ENCODE peak calls at places on chromosomes 5 and 9, in eight cellular contexts. One of them, this sample, is unnamed.

GRCh38 chr9:25557645-25558300 is 120.5 kb downstream of the TUSC1 start:
- DNase-seq in KBM-7: no peak
- DNase-seq in left cardiac atrium: no peak
- DNase-seq in NCI-H748 treated with DMSO at 0.1 percent for 48 hours: no peak
- DNase-seq in HS-27A: no peak
- DNase-seq in NCI-H1436: no peak
- DNase-seq in activated CD4-positive, alpha-beta T cell treated with anti-CD3 and anti-CD28 coated beads, Interleukin-2, amount 50 U/mL, for 1 hour: no peak
- DNase-seq in esophagus squamous epithelium: no peak
- DNase-seq in this sample: no peak

GRCh38 chr5:180718810-180719453 is 20.9 kb downstream of the OR2Y1 start:
- DNase-seq in activated CD4-positive, alpha-beta T cell treated with anti-CD3 and anti-CD28 coated beads, Interleukin-2, amount 50 U/mL, for 1 hour: peak
- DNase-seq in NCI-H748 treated with DMSO at 0.1 percent for 48 hours: peak
- DNase-seq in KBM-7: peak
- DNase-seq in esophagus squamous epithelium: no peak
- DNase-seq in HS-27A: no peak
- DNase-seq in left cardiac atrium: no peak
- DNase-seq in NCI-H1436: no peak
- DNase-seq in this sample: peak

GRCh38 chr5:157471709-157472108 is 11.7 kb downstream of the NIPAL4 start:
- DNase-seq in left cardiac atrium: no peak
- DNase-seq in NCI-H748 treated with DMSO at 0.1 percent for 48 hours: peak
- DNase-seq in HS-27A: no peak
- DNase-seq in NCI-H1436: peak
- DNase-seq in KBM-7: no peak
- DNase-seq in esophagus squamous epithelium: no peak
- DNase-seq in activated CD4-positive, alpha-beta T cell treated with anti-CD3 and anti-CD28 coated beads, Interleukin-2, amount 50 U/mL, for 1 hour: no peak
- DNase-seq in this sample: no peak

GRCh38 chr9:109683521-109683920 is 96.5 kb upstream of the PALM2AKAP2 start:
- DNase-seq in NCI-H1436: no peak
- DNase-seq in activated CD4-positive, alpha-beta T cell treated with anti-CD3 and anti-CD28 coated beads, Interleukin-2, amount 50 U/mL, for 1 hour: no peak
- DNase-seq in KBM-7: no peak
- DNase-seq in HS-27A: no peak
- DNase-seq in esophagus squamous epithelium: no peak
- DNase-seq in NCI-H748 treated with DMSO at 0.1 percent for 48 hours: no peak
- DNase-seq in left cardiac atrium: no peak
- DNase-seq in this sample: no peak

GRCh38 chr5:148838357-148838756 is 11.9 kb downstream of the ADRB2 start:
- DNase-seq in activated CD4-positive, alpha-beta T cell treated with anti-CD3 and anti-CD28 coated beads, Interleukin-2, amount 50 U/mL, for 1 hour: no peak
- DNase-seq in esophagus squamous epithelium: no peak
- DNase-seq in NCI-H1436: no peak
- DNase-seq in KBM-7: no peak
- DNase-seq in left cardiac atrium: no peak
- DNase-seq in NCI-H748 treated with DMSO at 0.1 percent for 48 hours: no peak
- DNase-seq in HS-27A: no peak
- DNase-seq in this sample: no peak

GRCh38 chr5:86374611-86375010 is 243.1 kb upstream of the COX7C start:
- DNase-seq in HS-27A: no peak
- DNase-seq in left cardiac atrium: no peak
- DNase-seq in NCI-H1436: no peak
- DNase-seq in KBM-7: no peak
- DNase-seq in NCI-H748 treated with DMSO at 0.1 percent for 48 hours: no peak
- DNase-seq in activated CD4-positive, alpha-beta T cell treated with anti-CD3 and anti-CD28 coated beads, Interleukin-2, amount 50 U/mL, for 1 hour: no peak
- DNase-seq in esophagus squamous epithelium: no peak
- DNase-seq in this sample: no peak

GRCh38 chr9:91951944-91952520 is 2.0 kb upstream of the ROR2 start:
- DNase-seq in esophagus squamous epithelium: no peak
- DNase-seq in activated CD4-positive, alpha-beta T cell treated with anti-CD3 and anti-CD28 coated beads, Interleukin-2, amount 50 U/mL, for 1 hour: no peak
- DNase-seq in HS-27A: no peak
- DNase-seq in NCI-H748 treated with DMSO at 0.1 percent for 48 hours: no peak
- DNase-seq in left cardiac atrium: no peak
- DNase-seq in KBM-7: no peak
- DNase-seq in NCI-H1436: no peak
- DNase-seq in this sample: no peak

GRCh38 chr9:74953235-74953741 is 576 bp upstream of the C9orf40 start:
- DNase-seq in NCI-H748 treated with DMSO at 0.1 percent for 48 hours: no peak
- DNase-seq in NCI-H1436: no peak
- DNase-seq in esophagus squamous epithelium: no peak
- DNase-seq in left cardiac atrium: no peak
- DNase-seq in KBM-7: no peak
- DNase-seq in HS-27A: no peak
- DNase-seq in activated CD4-positive, alpha-beta T cell treated with anti-CD3 and anti-CD28 coated beads, Interleukin-2, amount 50 U/mL, for 1 hour: no peak
- DNase-seq in this sample: peak

GRCh38 chr5:103035701-103036100 is 84.2 kb downstream of the GIN1 start:
- DNase-seq in HS-27A: no peak
- DNase-seq in left cardiac atrium: no peak
- DNase-seq in NCI-H748 treated with DMSO at 0.1 percent for 48 hours: no peak
- DNase-seq in KBM-7: no peak
- DNase-seq in activated CD4-positive, alpha-beta T cell treated with anti-CD3 and anti-CD28 coated beads, Interleukin-2, amount 50 U/mL, for 1 hour: no peak
- DNase-seq in esophagus squamous epithelium: no peak
- DNase-seq in NCI-H1436: no peak
- DNase-seq in this sample: no peak

GRCh38 chr5:134603059-134603458 is 29.6 kb downstream of the SAR1B start:
- DNase-seq in HS-27A: no peak
- DNase-seq in left cardiac atrium: no peak
- DNase-seq in NCI-H1436: no peak
- DNase-seq in KBM-7: no peak
- DNase-seq in esophagus squamous epithelium: no peak
- DNase-seq in activated CD4-positive, alpha-beta T cell treated with anti-CD3 and anti-CD28 coated beads, Interleukin-2, amount 50 U/mL, for 1 hour: no peak
- DNase-seq in NCI-H748 treated with DMSO at 0.1 percent for 48 hours: no peak
- DNase-seq in this sample: no peak

GRCh38 chr5:35117960-35118359 is 70.2 kb upstream of the AGXT2 start:
- DNase-seq in activated CD4-positive, alpha-beta T cell treated with anti-CD3 and anti-CD28 coated beads, Interleukin-2, amount 50 U/mL, for 1 hour: no peak
- DNase-seq in HS-27A: no peak
- DNase-seq in KBM-7: no peak
- DNase-seq in NCI-H748 treated with DMSO at 0.1 percent for 48 hours: no peak
- DNase-seq in NCI-H1436: no peak
- DNase-seq in esophagus squamous epithelium: no peak
- DNase-seq in left cardiac atrium: no peak
- DNase-seq in this sample: no peak

GRCh38 chr5:175347027-175347426 is 97.0 kb downstream of the DRD1 start:
- DNase-seq in NCI-H748 treated with DMSO at 0.1 percent for 48 hours: no peak
- DNase-seq in NCI-H1436: no peak
- DNase-seq in left cardiac atrium: no peak
- DNase-seq in HS-27A: no peak
- DNase-seq in esophagus squamous epithelium: no peak
- DNase-seq in activated CD4-positive, alpha-beta T cell treated with anti-CD3 and anti-CD28 coated beads, Interleukin-2, amount 50 U/mL, for 1 hour: no peak
- DNase-seq in KBM-7: no peak
- DNase-seq in this sample: no peak

GRCh38 chr9:36637491-36638270 is 65.0 kb downstream of the MELK start:
- DNase-seq in NCI-H748 treated with DMSO at 0.1 percent for 48 hours: no peak
- DNase-seq in NCI-H1436: no peak
- DNase-seq in HS-27A: no peak
- DNase-seq in left cardiac atrium: no peak
- DNase-seq in esophagus squamous epithelium: no peak
- DNase-seq in KBM-7: peak
- DNase-seq in activated CD4-positive, alpha-beta T cell treated with anti-CD3 and anti-CD28 coated beads, Interleukin-2, amount 50 U/mL, for 1 hour: no peak
- DNase-seq in this sample: no peak

GRCh38 chr9:116061546-116062205 is 91.9 kb upstream of the PAPPA start:
- DNase-seq in HS-27A: no peak
- DNase-seq in activated CD4-positive, alpha-beta T cell treated with anti-CD3 and anti-CD28 coated beads, Interleukin-2, amount 50 U/mL, for 1 hour: no peak
- DNase-seq in NCI-H748 treated with DMSO at 0.1 percent for 48 hours: no peak
- DNase-seq in left cardiac atrium: no peak
- DNase-seq in KBM-7: no peak
- DNase-seq in esophagus squamous epithelium: no peak
- DNase-seq in NCI-H1436: no peak
- DNase-seq in this sample: no peak